ENCODE peak calls at places on chromosomes 7 and 10, in five cellular contexts. Z, I, X, P and J are unnamed samples.

GRCh38 chr10:119663866-119664698 is 12.9 kb downstream of the BAG3 start:
- ATAC-seq in P (no peak), I (no peak), Z (peak), X (no peak), J (no peak)

GRCh38 chr10:68156373-68157185 is 47.3 kb downstream of the MYPN start:
- ATAC-seq in Z (peak), I (peak), X (peak), P (no peak), J (peak)

GRCh38 chr10:75630746-75631145 is 199.3 kb downstream of the LRMDA start:
- ATAC-seq in P (no peak), X (no peak), Z (no peak), I (no peak), J (no peak)

GRCh38 chr10:55800607-55801241 is 560.3 kb downstream of the ZWINT start:
- ATAC-seq in X (no peak), I (no peak), P (no peak), Z (no peak), J (no peak)

GRCh38 chr10:33136271-33136670 is 178.2 kb upstream of the ITGB1 start:
- ATAC-seq in P (peak), X (no peak), Z (no peak), I (no peak), J (no peak)

GRCh38 chr10:61662794-61663259 is at the start of gene CABCOCO1:
- ATAC-seq in X (peak), I (peak), Z (no peak), P (peak), J (peak)

GRCh38 chr10:33661580-33662269 is 327.3 kb upstream of the NRP1 start:
- ATAC-seq in X (peak), I (peak), Z (no peak), P (peak), J (peak)

GRCh38 chr7:47588704-47589225 is 6.9 kb upstream of the TNS3 start:
- ATAC-seq in P (no peak), Z (no peak), X (no peak), I (peak), J (no peak)

GRCh38 chr10:1034758-1035157 is 9.1 kb upstream of the IDI2 start:
- ATAC-seq in Z (no peak), P (no peak), I (no peak), X (peak), J (no peak)

GRCh38 chr10:127013696-127014095 is 108.5 kb downstream of the DOCK1 start:
- ATAC-seq in Z (no peak), I (peak), X (no peak), P (no peak), J (no peak)

GRCh38 chr10:127012769-127013152 is 107.5 kb downstream of the DOCK1 start:
- ATAC-seq in I (peak), X (peak), P (peak), Z (no peak), J (peak)

GRCh38 chr10:127014671-127015070 is 109.4 kb downstream of the DOCK1 start:
- ATAC-seq in I (no peak), X (no peak), P (no peak), Z (no peak), J (no peak)

GRCh38 chr10:127013251-127013656 is 108.0 kb downstream of the DOCK1 start:
- ATAC-seq in I (peak), P (no peak), Z (no peak), X (peak), J (no peak)

DNA sequence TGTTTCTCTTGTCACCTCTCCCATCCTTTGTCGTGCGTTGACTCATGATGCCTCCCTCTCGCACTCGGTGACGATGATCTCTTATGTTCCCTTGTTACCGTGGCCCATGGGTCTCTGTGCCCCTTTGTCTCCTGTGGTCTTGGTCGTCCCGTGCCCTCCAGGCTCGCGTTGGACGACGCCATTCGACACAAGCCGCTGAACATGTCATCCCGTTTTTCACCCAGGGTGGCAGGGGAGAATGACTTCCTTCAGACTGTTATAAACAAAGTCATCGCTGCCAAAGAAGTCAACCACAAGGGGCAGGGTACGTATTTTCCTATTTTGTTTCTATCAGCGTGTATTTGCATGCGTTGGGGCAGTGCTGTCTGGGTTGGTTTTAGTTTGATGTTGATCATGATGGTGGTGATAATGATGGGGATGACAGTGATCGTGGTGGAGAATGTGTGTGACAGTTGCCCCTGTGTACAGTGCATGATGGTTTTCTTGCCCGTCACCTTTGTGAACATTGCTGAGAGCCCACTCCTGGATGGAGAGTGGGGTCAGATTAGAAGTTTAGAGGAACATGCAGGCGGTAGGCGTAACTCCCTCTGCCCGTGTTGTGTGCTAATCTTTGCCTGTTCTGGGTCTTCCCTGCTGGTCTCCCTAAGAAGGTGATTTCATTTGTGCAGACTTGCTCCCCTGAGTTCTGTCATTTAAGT is 107.0 kb downstream of the DOCK1 start:
- ATAC-seq in I (no peak), P (no peak), Z (no peak), X (peak), J (no peak)
- H3K27ac ChIP-seq in I (peak), P (no peak), Z (no peak), X (no peak), J (no peak)

DNA sequence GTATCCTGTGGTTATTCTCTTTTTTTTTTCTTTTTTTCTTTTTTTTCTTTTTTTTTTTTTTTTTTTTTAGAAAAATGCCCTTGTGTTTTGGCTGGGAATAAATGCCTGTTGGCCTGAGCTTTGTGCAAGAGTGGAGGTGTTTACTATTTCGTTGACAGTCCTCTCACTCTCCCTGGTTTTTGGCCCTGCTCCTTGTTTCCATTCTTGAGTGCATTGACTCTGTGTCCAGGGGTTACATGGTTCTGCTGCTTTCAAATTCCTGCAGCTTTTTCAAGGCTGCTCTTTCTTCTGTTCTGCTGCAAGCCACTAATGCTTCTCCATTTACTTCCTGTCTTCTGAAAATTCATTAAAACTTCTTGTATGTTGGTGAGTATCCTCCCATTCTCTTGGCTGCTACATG is 59.7 kb upstream of the TBX20 start:
- ATAC-seq in Z (no peak), I (no peak), X (peak), P (no peak), J (no peak)
- H3K27ac ChIP-seq in Z (no peak), I (no peak), X (no peak), P (no peak), J (no peak)

GRCh38 chr10:96718304-96718990 is 1.9 kb downstream of the PIK3AP1 start:
- ATAC-seq in X (no peak), I (peak), P (no peak), Z (no peak), J (no peak)
- H3K27ac ChIP-seq in X (no peak), I (peak), P (no peak), Z (no peak), J (no peak)

GRCh38 chr7:116766881-116767280 is 94.9 kb downstream of the MET start:
- ATAC-seq in I (peak), P (no peak), X (no peak), Z (no peak), J (no peak)
- H3K27ac ChIP-seq in I (no peak), P (no peak), X (no peak), Z (no peak), J (no peak)

GRCh38 chr10:49646256-49646870 is 32.5 kb downstream of the CHAT start:
- ATAC-seq in I (no peak), Z (no peak), X (no peak), P (no peak), J (no peak)

GRCh38 chr10:49643296-49644034 is 29.6 kb downstream of the CHAT start:
- ATAC-seq in P (no peak), I (no peak), Z (no peak), X (no peak), J (no peak)

GRCh38 chr10:49647554-49647953 is 31.9 kb upstream of the C10orf53 start:
- ATAC-seq in X (no peak), I (no peak), Z (no peak), P (no peak), J (no peak)

GRCh38 chr10:49644035-49644345 is 30.2 kb downstream of the CHAT start:
- ATAC-seq in I (no peak), X (no peak), P (no peak), Z (no peak), J (no peak)

GRCh38 chr10:49645417-49646255 is 31.8 kb downstream of the CHAT start:
- ATAC-seq in Z (no peak), I (no peak), X (no peak), P (no peak), J (no peak)
- H3K27ac ChIP-seq in Z (no peak), I (no peak), X (no peak), P (no peak), J (no peak)

DNA sequence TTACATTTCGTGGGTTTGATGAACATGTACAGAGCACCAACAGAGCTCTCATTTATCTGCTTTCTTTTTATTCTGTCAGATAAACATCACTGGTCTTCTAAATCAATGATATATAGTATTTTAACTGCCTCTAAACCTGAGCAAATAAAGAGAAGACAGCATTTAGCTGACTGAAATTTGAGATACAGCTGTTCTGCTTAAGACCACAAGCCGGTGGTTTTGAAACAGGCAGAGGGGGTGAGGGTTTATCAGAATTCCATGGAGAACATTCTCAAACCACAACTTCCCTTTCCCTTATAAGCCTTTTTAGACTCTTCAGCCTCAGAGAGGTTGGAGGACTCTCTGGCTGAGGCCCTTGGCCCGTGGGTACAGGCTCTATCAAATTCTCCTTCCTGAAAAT is 87.4 kb upstream of the RSU1 start:
- ATAC-seq in X (peak), I (peak), P (no peak), Z (no peak), J (no peak)
- H3K27ac ChIP-seq in X (no peak), I (no peak), P (no peak), Z (no peak), J (no peak)